ENCODE peak calls at places on chromosomes 2 and 18, in eight cellular contexts. One of them, this sample, is unnamed.
A peak's percentile ranks its signal among the peaks of the same experiment; 100 is the strongest.

GRCh38 chr2:48423376-48423775 is 106.6 kb upstream of the STON1 start:
- DNase-seq in cardiac muscle cell: no peak
- DNase-seq in breast epithelium: no peak
- DNase-seq in HCT116: no peak
- DNase-seq in astrocyte: peak; percentile 81
- DNase-seq in MM.1S: no peak
- DNase-seq in stomach: no peak
- DNase-seq in WERI-Rb-1: no peak
- DNase-seq in this sample: no peak

GRCh38 chr2:27390822-27391679 is 10.5 kb upstream of the ZNF513 start:
- DNase-seq in cardiac muscle cell: no peak
- DNase-seq in breast epithelium: no peak
- DNase-seq in HCT116: no peak
- DNase-seq in astrocyte: no peak
- DNase-seq in MM.1S: no peak
- DNase-seq in stomach: no peak
- DNase-seq in WERI-Rb-1: no peak
- DNase-seq in this sample: no peak

GRCh38 chr2:88967844-88968243 is 276.4 kb downstream of the RPIA start:
- DNase-seq in cardiac muscle cell: peak; percentile 21
- DNase-seq in breast epithelium: no peak
- DNase-seq in HCT116: peak; percentile 24
- DNase-seq in astrocyte: no peak
- DNase-seq in MM.1S: no peak
- DNase-seq in stomach: no peak
- DNase-seq in WERI-Rb-1: no peak
- DNase-seq in this sample: no peak

GRCh38 chr2:177284531-177284930 is 20.0 kb upstream of the NFE2L2 start:
- DNase-seq in cardiac muscle cell: no peak
- DNase-seq in breast epithelium: no peak
- DNase-seq in HCT116: no peak
- DNase-seq in astrocyte: no peak
- DNase-seq in MM.1S: no peak
- DNase-seq in stomach: no peak
- DNase-seq in WERI-Rb-1: peak; percentile 26
- DNase-seq in this sample: no peak

GRCh38 chr2:212392048-212392447 is 146.6 kb downstream of the ERBB4 start:
- DNase-seq in cardiac muscle cell: no peak
- DNase-seq in breast epithelium: no peak
- DNase-seq in HCT116: no peak
- DNase-seq in astrocyte: peak; percentile 47
- DNase-seq in MM.1S: no peak
- DNase-seq in stomach: no peak
- DNase-seq in WERI-Rb-1: no peak
- DNase-seq in this sample: no peak

GRCh38 chr2:30709516-30709915 is 97.7 kb downstream of the CAPN13 start:
- DNase-seq in cardiac muscle cell: no peak
- DNase-seq in breast epithelium: no peak
- DNase-seq in HCT116: no peak
- DNase-seq in astrocyte: no peak
- DNase-seq in MM.1S: no peak
- DNase-seq in stomach: no peak
- DNase-seq in WERI-Rb-1: no peak
- DNase-seq in this sample: no peak

GRCh38 chr2:46847726-46848421 is 67.7 kb downstream of the MCFD2 start:
- DNase-seq in cardiac muscle cell: no peak
- DNase-seq in breast epithelium: no peak
- DNase-seq in HCT116: no peak
- DNase-seq in astrocyte: peak; percentile 80
- DNase-seq in MM.1S: no peak
- DNase-seq in stomach: no peak
- DNase-seq in WERI-Rb-1: no peak
- DNase-seq in this sample: no peak

GRCh38 chr2:134625311-134625710 is 93.5 kb downstream of the TMEM163 start:
- DNase-seq in cardiac muscle cell: no peak
- DNase-seq in breast epithelium: no peak
- DNase-seq in HCT116: no peak
- DNase-seq in astrocyte: no peak
- DNase-seq in MM.1S: no peak
- DNase-seq in stomach: no peak
- DNase-seq in WERI-Rb-1: no peak
- DNase-seq in this sample: no peak

GRCh38 chr2:83055338-83056010 is 1403.6 kb downstream of the SUCLG1 start:
- DNase-seq in cardiac muscle cell: no peak
- DNase-seq in breast epithelium: no peak
- DNase-seq in HCT116: no peak
- DNase-seq in astrocyte: peak; percentile 79
- DNase-seq in MM.1S: no peak
- DNase-seq in stomach: no peak
- DNase-seq in WERI-Rb-1: no peak
- DNase-seq in this sample: no peak

GRCh38 chr2:239269173-239269865 is 131.5 kb downstream of the HDAC4 start:
- DNase-seq in cardiac muscle cell: no peak
- DNase-seq in breast epithelium: no peak
- DNase-seq in HCT116: no peak
- DNase-seq in astrocyte: no peak
- DNase-seq in MM.1S: no peak
- DNase-seq in stomach: peak; percentile 57
- DNase-seq in WERI-Rb-1: no peak
- DNase-seq in this sample: no peak

GRCh38 chr2:75428060-75428459 is 132.7 kb downstream of the EVA1A start:
- DNase-seq in cardiac muscle cell: no peak
- DNase-seq in breast epithelium: no peak
- DNase-seq in HCT116: no peak
- DNase-seq in astrocyte: no peak
- DNase-seq in MM.1S: no peak
- DNase-seq in stomach: no peak
- DNase-seq in WERI-Rb-1: no peak
- DNase-seq in this sample: no peak

GRCh38 chr2:5609191-5609590 is 83.0 kb upstream of the SOX11 start:
- DNase-seq in cardiac muscle cell: no peak
- DNase-seq in breast epithelium: no peak
- DNase-seq in HCT116: no peak
- DNase-seq in astrocyte: no peak
- DNase-seq in MM.1S: no peak
- DNase-seq in stomach: no peak
- DNase-seq in WERI-Rb-1: no peak
- DNase-seq in this sample: no peak
- H3K9me3 ChIP-seq in cardiac muscle cell: no peaks in the 10 kb centered on the region
- H3K9me3 ChIP-seq in breast epithelium: no peaks in the 10 kb centered on the region
- H3K9me3 ChIP-seq in HCT116: peaks cover 13% of the 10 kb centered on the region
- H3K9me3 ChIP-seq in astrocyte: no peaks in the 10 kb centered on the region
- H3K9me3 ChIP-seq in MM.1S: no peaks in the 10 kb centered on the region
- H3K9me3 ChIP-seq in stomach: no peaks in the 10 kb centered on the region
- H3K9me3 ChIP-seq in WERI-Rb-1: no peaks in the 10 kb centered on the region
- H3K9me3 ChIP-seq in this sample: no peaks in the 10 kb centered on the region

GRCh38 chr2:26043109-26043508 is 9.2 kb downstream of the RAB10 start:
- DNase-seq in cardiac muscle cell: no peak
- DNase-seq in breast epithelium: no peak
- DNase-seq in HCT116: no peak
- DNase-seq in astrocyte: no peak
- DNase-seq in MM.1S: no peak
- DNase-seq in stomach: no peak
- DNase-seq in WERI-Rb-1: no peak
- DNase-seq in this sample: no peak
- H3K27ac ChIP-seq in cardiac muscle cell: no peak overlapping the region
- H3K27ac ChIP-seq in breast epithelium: no peak overlapping the region
- H3K27ac ChIP-seq in HCT116: no peak overlapping the region
- H3K27ac ChIP-seq in astrocyte: no peak overlapping the region
- H3K27ac ChIP-seq in MM.1S: peak overlapping the region; percentile 55
- H3K27ac ChIP-seq in stomach: no peak overlapping the region
- H3K27ac ChIP-seq in WERI-Rb-1: no peak overlapping the region
- H3K27ac ChIP-seq in this sample: no peak overlapping the region

DNA sequence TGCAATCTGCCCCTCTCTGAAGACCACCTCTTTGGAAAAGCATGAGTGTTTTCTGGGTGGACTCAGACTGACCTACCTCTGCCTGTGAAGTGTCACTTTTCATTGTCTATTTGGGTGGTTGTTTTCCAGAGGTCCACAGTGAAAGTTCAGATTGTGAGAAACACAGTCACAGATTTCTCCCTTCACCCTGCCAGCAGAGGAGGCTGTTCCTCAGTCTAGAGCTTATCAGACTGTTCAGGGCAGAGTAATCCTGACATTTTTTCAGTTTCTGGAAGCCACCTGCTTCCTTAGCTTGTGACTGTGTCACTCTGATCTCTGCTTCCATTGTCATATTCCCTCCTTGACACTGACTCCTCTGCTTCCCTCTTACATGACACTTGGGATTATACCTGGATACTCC is 55.4 kb upstream of the RMP24 start:
- DNase-seq in cardiac muscle cell: no peak
- DNase-seq in breast epithelium: no peak
- DNase-seq in HCT116: no peak
- DNase-seq in astrocyte: no peak
- DNase-seq in MM.1S: no peak
- DNase-seq in stomach: no peak
- DNase-seq in WERI-Rb-1: no peak
- DNase-seq in this sample: no peak
- TF ChIP-seq CTCF in cardiac muscle cell: peak; percentile 5
- TF ChIP-seq CTCF in breast epithelium: no peak
- TF ChIP-seq CTCF in HCT116: peak; percentile 34
- TF ChIP-seq CTCF in astrocyte: no peak
- TF ChIP-seq CTCF in MM.1S: peak; percentile 24
- TF ChIP-seq CTCF in stomach: peak; percentile 6
- TF ChIP-seq CTCF in WERI-Rb-1: peak; percentile 50
- TF ChIP-seq CTCF in this sample: no peak

DNA sequence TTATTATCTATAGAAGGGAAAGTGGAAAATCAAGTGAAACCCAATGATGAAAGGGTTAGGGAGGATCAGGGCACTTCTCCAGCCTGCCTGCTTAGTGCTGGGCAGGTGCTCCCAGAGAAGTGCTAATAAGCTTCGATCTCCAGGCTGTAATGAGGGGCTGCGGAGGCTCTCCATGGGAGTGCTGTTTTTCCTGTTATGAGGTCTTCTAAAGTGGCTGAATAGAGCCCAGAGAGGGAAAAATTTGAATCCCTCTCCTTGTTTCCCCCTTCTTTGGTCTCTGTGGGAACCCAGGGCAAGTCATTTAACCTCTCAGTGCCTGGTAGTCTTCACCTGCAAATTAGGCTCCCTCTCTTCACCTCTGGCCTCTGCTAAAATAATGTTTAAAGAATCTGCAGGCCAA is 351.7 kb upstream of the DCC start:
- DNase-seq in cardiac muscle cell: no peak
- DNase-seq in breast epithelium: no peak
- DNase-seq in HCT116: no peak
- DNase-seq in astrocyte: no peak
- DNase-seq in MM.1S: no peak
- DNase-seq in stomach: no peak
- DNase-seq in WERI-Rb-1: no peak
- DNase-seq in this sample: no peak
- H3K9me3 ChIP-seq in cardiac muscle cell: no peaks in the 10 kb centered on the region
- H3K9me3 ChIP-seq in breast epithelium: no peaks in the 10 kb centered on the region
- H3K9me3 ChIP-seq in HCT116: peaks cover 6% of the 10 kb centered on the region
- H3K9me3 ChIP-seq in astrocyte: peaks cover 3% of the 10 kb centered on the region
- H3K9me3 ChIP-seq in MM.1S: no peaks in the 10 kb centered on the region
- H3K9me3 ChIP-seq in stomach: no peaks in the 10 kb centered on the region
- H3K9me3 ChIP-seq in WERI-Rb-1: peaks cover 2% of the 10 kb centered on the region
- H3K9me3 ChIP-seq in this sample: no peaks in the 10 kb centered on the region

GRCh38 chr18:76494541-76495403 is at the start of gene ZNF516:
- DNase-seq in cardiac muscle cell: peak; percentile 84
- DNase-seq in breast epithelium: no peak
- DNase-seq in HCT116: no peak
- DNase-seq in astrocyte: peak; percentile 33
- DNase-seq in MM.1S: no peak
- DNase-seq in stomach: peak; percentile 45
- DNase-seq in WERI-Rb-1: peak; percentile 61
- DNase-seq in this sample: no peak

GRCh38 chr18:76493213-76494107 is 1.6 kb downstream of the ZNF516 start:
- DNase-seq in cardiac muscle cell: peak; percentile 45
- DNase-seq in breast epithelium: no peak
- DNase-seq in HCT116: no peak
- DNase-seq in astrocyte: peak; percentile 46
- DNase-seq in MM.1S: peak; percentile 48
- DNase-seq in stomach: no peak
- DNase-seq in WERI-Rb-1: peak; percentile 44
- DNase-seq in this sample: no peak

GRCh38 chr18:76496200-76496890 is 1.3 kb upstream of the ZNF516 start:
- DNase-seq in cardiac muscle cell: peak; percentile 57
- DNase-seq in breast epithelium: no peak
- DNase-seq in HCT116: no peak
- DNase-seq in astrocyte: peak; percentile 75
- DNase-seq in MM.1S: no peak
- DNase-seq in stomach: peak; percentile 63
- DNase-seq in WERI-Rb-1: no peak
- DNase-seq in this sample: peak; percentile 47

GRCh38 chr18:76494181-76494540 is 881 bp downstream of the ZNF516 start:
- DNase-seq in cardiac muscle cell: peak; percentile 66
- DNase-seq in breast epithelium: no peak
- DNase-seq in HCT116: no peak
- DNase-seq in astrocyte: peak; percentile 32
- DNase-seq in MM.1S: no peak
- DNase-seq in stomach: no peak
- DNase-seq in WERI-Rb-1: peak; percentile 58
- DNase-seq in this sample: no peak

DNA sequence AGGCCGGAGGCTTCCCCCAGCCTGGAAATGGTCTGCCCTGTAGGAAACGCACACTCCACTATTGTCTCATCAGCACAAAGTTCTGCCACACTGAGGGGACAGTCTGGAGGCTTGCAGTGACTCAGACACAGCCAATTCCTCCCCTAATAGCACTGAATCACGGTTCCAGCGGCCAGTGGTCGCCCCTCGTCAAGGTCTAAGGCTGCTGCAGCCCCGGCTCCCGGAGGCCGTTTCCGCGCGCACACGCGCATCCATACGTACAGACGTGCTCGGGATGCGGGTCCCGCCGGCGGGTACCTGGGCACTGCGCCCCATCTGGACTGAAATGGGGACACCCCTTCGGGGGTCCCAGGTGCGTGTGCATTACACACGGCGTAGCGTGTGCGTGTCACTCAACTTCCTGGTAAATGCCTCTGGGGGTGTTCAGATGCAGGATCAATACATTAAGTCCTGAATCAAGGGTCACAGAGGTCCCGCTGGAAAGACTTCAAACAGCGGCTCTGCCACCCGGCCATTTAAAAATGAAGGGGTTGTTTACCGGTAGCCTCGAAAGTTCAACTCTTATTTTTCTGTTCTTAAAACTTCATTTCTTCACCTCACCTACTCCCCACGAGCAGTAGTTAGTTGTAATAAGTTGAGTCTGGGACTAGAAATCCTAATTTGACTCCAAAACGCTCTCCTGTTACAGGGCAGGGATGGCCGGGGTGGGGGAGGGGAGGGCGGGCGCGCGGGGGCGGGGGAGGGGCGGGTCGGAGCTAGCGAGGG is 575 bp upstream of the ZNF516 start:
- DNase-seq in cardiac muscle cell: peak; percentile 54
- DNase-seq in breast epithelium: no peak
- DNase-seq in HCT116: no peak
- DNase-seq in astrocyte: peak; percentile 56
- DNase-seq in MM.1S: peak; percentile 27
- DNase-seq in stomach: no peak
- DNase-seq in WERI-Rb-1: peak; percentile 59
- DNase-seq in this sample: no peak
- H3K27ac ChIP-seq in cardiac muscle cell: peak overlapping the region; percentile 54
- H3K27ac ChIP-seq in breast epithelium: peak overlapping the region; percentile 79
- H3K27ac ChIP-seq in HCT116: peak overlapping the region; percentile 56
- H3K27ac ChIP-seq in astrocyte: peak overlapping the region; percentile 45
- H3K27ac ChIP-seq in MM.1S: no peak overlapping the region
- H3K27ac ChIP-seq in stomach: peak overlapping the region; percentile 77
- H3K27ac ChIP-seq in WERI-Rb-1: peak overlapping the region; percentile 78
- H3K27ac ChIP-seq in this sample: no peak overlapping the region